ENCODE peak calls at places on chromosomes 4 and X, in eight cellular contexts. O is stimulated activated CD4-positive, alpha-beta T cell treated with anti-CD3 and anti-CD28 coated beads, Interleukin-1b, Interleukin-23, amount 100 ng/mL, for 4 hours; P is NCI-H1105; C is cardiac muscle cell; T is amniotic epithelial cell; X is psoas muscle; A is NCI-H2029 treated with DMSO at 0.1 percent for 48 hours; U is T-helper 1 cell. E is an unnamed sample.

GRCh38 chr4:10491420-10491819 is 34.2 kb upstream of the ZNF518B start:
- DNase-seq in O (no peak), P (no peak), C (no peak), T (no peak), X (no peak), A (no peak), U (no peak), E (no peak)

GRCh38 chr4:87916636-87917035 is 58.9 kb upstream of the SPP1 start:
- DNase-seq in O (no peak), P (no peak), C (peak), T (peak), X (no peak), A (no peak), U (no peak), E (no peak)

GRCh38 chrX:148380614-148381561 is 119.5 kb upstream of the AFF2 start:
- DNase-seq in O (peak), P (no peak), C (no peak), T (no peak), X (no peak), A (no peak), U (peak), E (no peak)

GRCh38 chr4:13527983-13528822 is 16.1 kb downstream of the NKX3-2 start:
- DNase-seq in O (no peak), P (no peak), C (no peak), T (no peak), X (no peak), A (no peak), U (peak), E (no peak)

GRCh38 chrX:155886409-155886808 is 5.3 kb downstream of the VAMP7 start:
- DNase-seq in O (no peak), P (no peak), C (no peak), T (no peak), X (no peak), A (no peak), U (no peak), E (no peak)

GRCh38 chr4:7168106-7168505 is 24.2 kb upstream of the SORCS2 start:
- DNase-seq in O (no peak), P (no peak), C (no peak), T (no peak), X (peak), A (no peak), U (no peak), E (no peak)

GRCh38 chr4:173934201-173934600 is 349.3 kb downstream of the FBXO8 start:
- DNase-seq in O (no peak), P (no peak), C (peak), T (peak), X (no peak), A (no peak), U (no peak), E (no peak)

GRCh38 chr4:73860175-73860574 is 7.1 kb downstream of the PF4V1 start:
- DNase-seq in O (no peak), P (no peak), C (no peak), T (no peak), X (no peak), A (no peak), U (no peak), E (no peak)

GRCh38 chrX:154750301-154751120 is at the start of gene GAB3:
- DNase-seq in O (peak), P (peak), C (peak), T (no peak), X (peak), A (no peak), U (peak), E (peak)

GRCh38 chr4:26235500-26235899 is 85.3 kb upstream of the RBPJ start:
- DNase-seq in O (no peak), P (no peak), C (peak), T (peak), X (peak), A (peak), U (no peak), E (peak)

GRCh38 chr4:76702440-76703122 is 195.4 kb downstream of the SOWAHB start:
- DNase-seq in O (no peak), P (no peak), C (no peak), T (no peak), X (no peak), A (no peak), U (no peak), E (no peak)

GRCh38 chrX:72016881-72017783 is 106.5 kb downstream of the NHSL2 start:
- DNase-seq in O (no peak), P (no peak), C (no peak), T (no peak), X (no peak), A (no peak), U (no peak), E (no peak)

GRCh38 chr4:147160908-147161513 is 215.3 kb upstream of the TTC29 start:
- DNase-seq in O (no peak), P (no peak), C (peak), T (peak), X (no peak), A (no peak), U (peak), E (peak)

GRCh38 chr4:173891072-173891471 is 361.0 kb upstream of the HAND2 start:
- DNase-seq in O (no peak), P (no peak), C (no peak), T (no peak), X (no peak), A (no peak), U (no peak), E (no peak)

GRCh38 chr4:47930971-47931804 is 16.8 kb upstream of the NFXL1 start:
- DNase-seq in O (no peak), P (no peak), C (peak), T (peak), X (no peak), A (no peak), U (no peak), E (no peak)

GRCh38 chrX:20144491-20144890 is 2.9 kb upstream of the EIF1AX start:
- DNase-seq in O (no peak), P (no peak), C (peak), T (peak), X (no peak), A (no peak), U (no peak), E (no peak)

GRCh38 chrX:46433892-46434291 is 111.3 kb downstream of the ZNF674 start:
- DNase-seq in O (no peak), P (no peak), C (peak), T (peak), X (no peak), A (peak), U (no peak), E (peak)

GRCh38 chr4:20754091-20754490 is 53.8 kb downstream of the PACRGL start:
- DNase-seq in O (no peak), P (no peak), C (no peak), T (no peak), X (no peak), A (no peak), U (no peak), E (no peak)

GRCh38 chrX:9132036-9132435 is 98.1 kb upstream of the FAM9B start:
- DNase-seq in O (no peak), P (no peak), C (no peak), T (no peak), X (no peak), A (no peak), U (no peak), E (no peak)

GRCh38 chr4:128528793-128529553 is 241.4 kb upstream of the PGRMC2 start:
- DNase-seq in O (no peak), P (no peak), C (peak), T (peak), X (no peak), A (no peak), U (no peak), E (no peak)

GRCh38 chrX:70960728-70961127 is 29.8 kb upstream of the SLC7A3 start:
- DNase-seq in O (no peak), P (no peak), C (peak), T (peak), X (no peak), A (no peak), U (no peak), E (peak)

GRCh38 chr4:140448830-140449229 is 21.4 kb upstream of the CLGN start:
- DNase-seq in O (no peak), P (peak), C (peak), T (no peak), X (no peak), A (peak), U (no peak), E (peak)